ENCODE peak calls at places on chromosomes 11 and 22, in four cellular contexts. R is WTC11, E is GM12865, C is B cell. B is an unnamed sample.

GRCh38 chr11:108871152-108871551 is 206.3 kb downstream of the DDX10 start:
- DNase-seq in E (peak), C (peak), R (peak), B (peak)

GRCh38 chr22:29695129-29695926 is 24.5 kb upstream of the CABP7 start:
- DNase-seq in C (no peak), E (no peak), R (no peak), B (no peak)

GRCh38 chr11:46386674-46387073 is 4.9 kb downstream of the CHRM4 start:
- DNase-seq in E (no peak), C (no peak), R (no peak), B (no peak)

GRCh38 chr11:46534713-46535112 is 59.1 kb downstream of the AMBRA1 start:
- DNase-seq in E (no peak), C (no peak), R (no peak), B (no peak)

GRCh38 chr11:111939836-111940604 is 2.9 kb downstream of the DIXDC1 start:
- DNase-seq in R (no peak), C (no peak), E (no peak), B (no peak)

GRCh38 chr22:48740086-48740730 is 1087.5 kb downstream of the BRD1 start:
- DNase-seq in E (no peak), C (no peak), R (peak), B (no peak)

GRCh38 chr22:36160499-36160942 is at the start of gene APOL3:
- DNase-seq in C (peak), R (no peak), E (peak), B (peak)

GRCh38 chr11:19431059-19431398 is 190.3 kb upstream of the E2F8 start:
- DNase-seq in R (no peak), E (no peak), C (no peak), B (no peak)

GRCh38 chr11:10274726-10275125 is 19.3 kb downstream of the SBF2 start:
- DNase-seq in C (no peak), R (no peak), E (peak), B (no peak)

DNA sequence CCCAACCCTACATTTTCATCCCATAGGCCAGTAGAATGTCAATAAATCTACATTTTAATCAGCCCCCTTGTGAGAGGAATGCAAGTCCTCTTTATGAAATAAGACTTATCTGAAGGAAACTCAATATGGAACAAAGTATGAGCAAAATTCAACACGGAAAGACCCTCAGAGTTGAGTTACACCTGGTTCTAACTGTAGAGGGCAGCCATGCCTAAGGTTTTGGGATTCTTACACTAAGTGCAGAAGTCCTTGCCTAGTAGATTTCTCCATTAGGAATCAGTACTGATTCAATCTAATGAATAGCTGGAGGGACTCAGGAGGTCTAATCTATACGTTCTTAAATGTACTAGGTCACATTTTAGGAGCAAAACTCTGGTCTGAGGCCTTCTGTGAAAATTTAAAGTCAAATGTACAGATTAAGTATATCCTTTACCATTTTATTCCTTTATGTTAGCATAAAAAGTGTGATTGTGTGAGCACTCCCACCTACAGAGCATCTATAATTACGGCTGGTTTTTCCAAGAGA is 904.5 kb downstream of the DLG2 start:
- DNase-seq in E (no peak), C (no peak), R (peak), B (no peak)
- TF ChIP-seq CTCF in E (no peak), C (no peak), R (peak), B (no peak)

GRCh38 chr11:61384271-61385242 is 7.8 kb upstream of the TMEM216 start:
- DNase-seq in E (no peak), C (no peak), R (peak), B (no peak)
- TF ChIP-seq CTCF in E (peak), C (no peak), R (no peak), B (peak)

DNA sequence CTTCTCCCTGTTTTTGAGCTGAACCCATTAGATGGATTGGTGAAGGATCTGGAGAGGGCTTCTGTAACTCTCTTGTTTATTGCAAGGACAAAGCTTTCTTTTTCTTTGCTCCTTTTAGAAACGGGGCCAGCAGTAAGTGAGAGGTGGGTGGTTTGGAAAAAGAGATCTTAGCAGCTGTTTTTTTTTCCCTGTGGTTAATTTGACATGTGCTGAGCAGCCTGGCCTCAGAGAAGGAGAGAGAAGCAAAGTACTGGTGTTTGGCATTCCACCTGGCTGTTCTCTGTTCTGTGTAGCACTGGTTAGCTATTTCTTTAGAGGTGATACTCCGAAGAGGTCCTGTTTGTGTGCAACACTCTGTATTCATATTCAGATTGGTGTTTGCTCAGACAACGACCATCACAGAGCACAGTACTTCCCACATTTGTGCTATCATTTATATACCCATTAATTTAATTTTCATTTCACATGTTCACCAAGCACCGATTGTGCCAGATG is 80.8 kb upstream of the SORL1-AS1 start:
- DNase-seq in R (no peak), C (no peak), E (no peak), B (no peak)
- TF ChIP-seq CTCF in R (no peak), C (no peak), E (no peak), B (no peak)

GRCh38 chr11:44017443-44018126 is 30.2 kb upstream of the ACCSL start:
- DNase-seq in R (no peak), E (no peak), C (no peak), B (no peak)
- TF ChIP-seq CTCF in R (no peak), E (no peak), C (no peak), B (no peak)

GRCh38 chr22:41931701-41932269 is 5.2 kb upstream of the TNFRSF13C start:
- DNase-seq in E (peak), C (peak), R (no peak), B (no peak)
- TF ChIP-seq CTCF in E (no peak), C (no peak), R (no peak), B (no peak)

B was measured in GM13976.